ENCODE peak calls at places on chromosome 15, in five cellular contexts. Y is lower lobe of right lung, F is left lung, X is omental fat pad, Q is mucosa of descending colon. Z is an unnamed sample.

GRCh38 chr15:73386238-73386637 is 17.5 kb upstream of the HCN4 start:
- DNase-seq in F (no peak), X (no peak), Q (no peak), Y (no peak), Z (no peak)

GRCh38 chr15:66505430-66505811 is 295 bp downstream of the ZWILCH start:
- DNase-seq in F (no peak), Q (no peak), X (no peak), Y (no peak), Z (no peak)

GRCh38 chr15:82140859-82141258 is 95.0 kb upstream of the MEX3B start:
- DNase-seq in Q (no peak), F (no peak), Y (no peak), X (no peak), Z (no peak)

GRCh38 chr15:51223771-51224229 is 114.6 kb downstream of the CYP19A1 start:
- DNase-seq in F (no peak), X (no peak), Y (no peak), Q (no peak), Z (no peak)

GRCh38 chr15:83766326-83766725 is 112.4 kb downstream of the ADAMTSL3 start:
- DNase-seq in Q (no peak), Y (no peak), F (no peak), X (no peak), Z (no peak)

GRCh38 chr15:34039506-34040123 is 611 bp upstream of the AVEN start:
- DNase-seq in Y (no peak), X (no peak), F (no peak), Q (no peak), Z (no peak)

GRCh38 chr15:31346367-31347066 is 19.9 kb downstream of the KLF13 start:
- DNase-seq in Y (peak; percentile 36), F (peak; percentile 33), Q (no peak), X (no peak), Z (no peak)

GRCh38 chr15:59917504-59918157 is 86.5 kb upstream of the FOXB1 start:
- DNase-seq in Y (peak; percentile 67), X (no peak), F (peak; percentile 55), Q (peak; percentile 53), Z (peak; percentile 28)

GRCh38 chr15:38651328-38652038 is 86.9 kb upstream of the RASGRP1 start:
- DNase-seq in Y (no peak), F (no peak), X (no peak), Q (peak; percentile 59), Z (peak; percentile 25)

GRCh38 chr15:37824717-37825382 is 109.6 kb upstream of the TMCO5A start:
- DNase-seq in Q (no peak), Y (no peak), F (no peak), X (no peak), Z (no peak)

GRCh38 chr15:41521614-41522013 is 8.0 kb upstream of the LTK start:
- DNase-seq in X (no peak), Q (no peak), F (no peak), Y (no peak), Z (no peak)

GRCh38 chr15:95715919-95716318 is 614.6 kb upstream of the NR2F2 start:
- DNase-seq in F (no peak), Q (no peak), Y (no peak), X (no peak), Z (no peak)

GRCh38 chr15:59918994-59919951 is 84.8 kb upstream of the FOXB1 start:
- DNase-seq in Q (no peak), X (no peak), F (no peak), Y (no peak), Z (no peak)

GRCh38 chr15:94258246-94258645 is 26.9 kb downstream of the MCTP2 start:
- DNase-seq in Y (no peak), F (no peak), Q (no peak), X (no peak), Z (no peak)

GRCh38 chr15:101625980-101626379 is 26.2 kb downstream of the TM2D3 start:
- DNase-seq in Q (no peak), F (no peak), X (no peak), Y (no peak), Z (no peak)

GRCh38 chr15:41630616-41631218 is 29.5 kb upstream of the MGA start:
- DNase-seq in Q (no peak), Y (no peak), X (no peak), F (no peak), Z (no peak)

GRCh38 chr15:28977377-28978010 is 91.7 kb downstream of the APBA2 start:
- DNase-seq in X (no peak), F (no peak), Y (no peak), Q (no peak), Z (no peak)

GRCh38 chr15:38391186-38391585 is 62.7 kb upstream of the FAM98B start:
- DNase-seq in F (no peak), Y (no peak), Q (no peak), X (no peak), Z (no peak)

GRCh38 chr15:85872125-85872524 is 77.4 kb upstream of the KLHL25 start:
- DNase-seq in Q (no peak), Y (no peak), X (no peak), F (no peak), Z (no peak)

GRCh38 chr15:31458591-31458990 is 132.0 kb downstream of the KLF13 start:
- DNase-seq in Q (no peak), F (no peak), X (no peak), Y (no peak), Z (no peak)

GRCh38 chr15:40358492-40359353 is 704 bp downstream of the DISP2 start:
- DNase-seq in Q (peak; percentile 76), F (peak; percentile 36), X (no peak), Y (no peak), Z (no peak)

GRCh38 chr15:29945943-29946591 is 123.8 kb upstream of the TJP1 start:
- DNase-seq in F (no peak), X (no peak), Y (no peak), Q (no peak), Z (no peak)

GRCh38 chr15:101505610-101506337 is 16.3 kb upstream of the PCSK6 start:
- DNase-seq in Q (no peak), X (no peak), Y (no peak), F (no peak), Z (no peak)

GRCh38 chr15:47331796-47332480 is 385.4 kb upstream of the SEMA6D start:
- DNase-seq in F (peak; percentile 32), Y (peak; percentile 48), Q (no peak), X (no peak), Z (no peak)

GRCh38 chr15:33700695-33701303 is 267.5 kb upstream of the CHRM5 start:
- DNase-seq in X (no peak), Y (peak; percentile 59), F (peak; percentile 38), Q (no peak), Z (peak; percentile 40)

GRCh38 chr15:68559342-68560310 is 19.2 kb upstream of the CORO2B start:
- DNase-seq in X (peak; percentile 48), F (peak; percentile 78), Y (peak; percentile 87), Q (peak; percentile 75), Z (peak; percentile 67)

GRCh38 chr15:41971089-41971892 is 1.1 kb downstream of the EHD4 start:
- DNase-seq in X (no peak), Q (peak; percentile 80), F (peak; percentile 68), Y (peak; percentile 78), Z (peak; percentile 69)

GRCh38 chr15:80242802-80243201 is 9.2 kb downstream of the CTXND1 start:
- DNase-seq in Q (no peak), X (no peak), F (no peak), Y (no peak), Z (no peak)

GRCh38 chr15:80240261-80240660 is 11.8 kb downstream of the CTXND1 start:
- DNase-seq in F (no peak), X (no peak), Q (no peak), Y (no peak), Z (no peak)

GRCh38 chr15:80241508-80241907 is 10.5 kb downstream of the CTXND1 start:
- DNase-seq in Y (no peak), X (no peak), F (no peak), Q (no peak), Z (no peak)

GRCh38 chr15:80246425-80246894 is 5.6 kb downstream of the CTXND1 start:
- DNase-seq in X (no peak), Q (no peak), Y (no peak), F (no peak), Z (no peak)

DNA sequence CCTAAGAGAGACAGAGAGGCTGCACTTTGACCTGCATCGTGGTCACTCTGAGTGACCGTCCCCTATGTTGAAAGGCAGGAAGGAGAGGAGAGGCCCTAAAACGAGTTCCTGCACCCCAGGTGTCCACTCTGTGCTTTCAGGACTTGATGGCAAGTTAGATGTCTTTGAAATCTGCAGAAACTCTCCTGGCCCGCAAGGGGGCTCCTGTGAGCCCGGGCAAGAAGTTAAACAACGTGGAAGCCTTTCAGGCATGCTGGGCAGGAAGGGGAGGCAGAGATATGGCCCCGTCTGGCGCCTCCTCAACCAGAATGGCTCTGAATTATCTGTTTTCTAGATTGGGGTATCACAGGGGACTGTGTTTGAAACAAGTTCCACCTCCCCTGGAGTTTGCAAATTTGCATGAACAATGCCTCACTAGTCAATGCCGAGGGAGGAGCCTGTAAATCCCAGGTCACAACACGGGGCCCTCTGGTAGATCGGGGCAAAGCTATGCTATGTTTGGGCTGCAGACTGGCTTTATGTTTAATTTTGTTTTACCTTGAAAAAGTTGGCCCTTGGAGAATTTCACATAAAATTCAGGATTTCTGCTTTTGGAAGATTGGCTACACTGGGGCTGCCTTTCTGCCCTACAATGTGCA is 9.8 kb downstream of the CTXND1 start:
- DNase-seq in X (no peak), F (no peak), Y (no peak), Q (no peak), Z (no peak)
- TF ChIP-seq CTCF in X (no peak), F (peak; percentile 38), Y (peak; percentile 49), Q (no peak), Z (no peak)

DNA sequence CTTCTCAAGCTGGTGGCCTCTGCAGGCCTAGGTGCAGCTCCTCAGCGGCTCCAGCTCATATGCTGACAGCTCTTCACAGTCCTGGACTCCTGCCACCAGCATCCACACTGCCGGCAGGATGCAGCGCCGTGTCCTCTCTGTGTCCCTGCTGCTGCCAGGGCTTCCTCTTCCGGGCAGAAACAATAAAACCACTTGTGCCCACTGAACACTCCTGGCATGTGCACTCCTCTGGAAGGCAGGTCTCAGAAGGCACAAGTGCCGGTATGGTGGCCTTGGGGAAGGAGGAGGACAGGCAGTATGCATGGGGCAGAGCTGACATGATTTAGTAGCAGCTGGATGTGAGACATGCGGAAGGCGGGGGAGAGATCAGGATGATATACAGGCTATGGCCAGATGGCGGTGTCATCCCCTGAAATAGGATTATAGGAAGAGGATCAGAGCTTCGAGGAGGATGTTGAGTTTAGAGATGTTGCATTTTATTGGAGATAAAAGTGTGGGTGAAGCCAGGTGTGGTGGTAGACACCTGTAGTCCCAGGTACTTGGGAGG is 7.5 kb upstream of the MAN2A2 start:
- DNase-seq in F (no peak), Q (no peak), Y (no peak), X (no peak), Z (no peak)
- TF ChIP-seq CTCF in F (no peak), Q (no peak), Y (no peak), X (no peak), Z (no peak)

GRCh38 chr15:61364871-61365270 is 135.8 kb upstream of the RORA start:
- DNase-seq in Y (no peak), Q (no peak), F (no peak), X (no peak), Z (no peak)

DNA sequence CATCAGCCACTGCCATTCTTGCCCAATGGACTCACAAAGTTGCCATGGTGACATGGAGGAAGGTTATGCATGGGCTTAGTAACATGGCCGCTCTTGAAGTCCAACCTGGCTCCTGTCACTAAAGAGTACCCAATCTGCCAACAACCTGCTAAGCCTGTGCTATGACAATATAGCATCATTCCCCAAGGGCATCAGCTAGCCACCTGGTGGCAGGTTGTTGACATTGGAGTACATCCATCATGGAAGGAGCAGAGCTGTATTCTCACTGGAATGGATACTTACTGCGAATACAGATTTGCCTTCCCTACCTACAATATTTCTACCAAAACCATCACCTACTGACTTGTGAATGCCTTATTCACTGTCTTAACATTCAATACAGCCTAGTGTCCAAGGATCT is 138.9 kb upstream of the RORA start:
- DNase-seq in X (no peak), Y (no peak), F (no peak), Q (no peak), Z (no peak)
- TF ChIP-seq CTCF in X (no peak), Y (no peak), F (no peak), Q (no peak), Z (no peak)

GRCh38 chr15:63019539-63020109 is 22.9 kb upstream of the TPM1 start:
- DNase-seq in Y (no peak), Q (no peak), X (no peak), F (no peak), Z (no peak)
- TF ChIP-seq CTCF in Y (no peak), Q (no peak), X (no peak), F (no peak), Z (no peak)